ENCODE peak calls at places on chromosome 6, in seven cellular contexts. One of them, this sample, is unnamed.

GRCh38 chr6:148599967-148600426 is 146.8 kb upstream of the UST start:
- DNase-seq in Karpas-422: no peak
- DNase-seq in fibroblast of gingiva: no peak
- DNase-seq in HEK293T: no peak
- DNase-seq in psoas muscle: no peak
- DNase-seq in GOT3: no peak
- DNase-seq in putamen: no peak
- DNase-seq in this sample: no peak

GRCh38 chr6:28657756-28658465 is 132.2 kb downstream of the GPX5 start:
- DNase-seq in Karpas-422: peak
- DNase-seq in fibroblast of gingiva: peak
- DNase-seq in HEK293T: peak
- DNase-seq in psoas muscle: peak
- DNase-seq in GOT3: no peak
- DNase-seq in putamen: peak
- DNase-seq in this sample: peak

GRCh38 chr6:75493400-75494064 is at the start of gene FILIP1:
- DNase-seq in Karpas-422: no peak
- DNase-seq in fibroblast of gingiva: no peak
- DNase-seq in HEK293T: peak
- DNase-seq in psoas muscle: peak
- DNase-seq in GOT3: no peak
- DNase-seq in putamen: peak
- DNase-seq in this sample: no peak

GRCh38 chr6:43070028-43070632 is 6.0 kb upstream of the PTK7 start:
- DNase-seq in Karpas-422: peak
- DNase-seq in fibroblast of gingiva: peak
- DNase-seq in HEK293T: peak
- DNase-seq in psoas muscle: no peak
- DNase-seq in GOT3: no peak
- DNase-seq in putamen: no peak
- DNase-seq in this sample: peak

GRCh38 chr6:138526822-138527235 is 27.5 kb upstream of the NHSL1 start:
- DNase-seq in Karpas-422: no peak
- DNase-seq in fibroblast of gingiva: no peak
- DNase-seq in HEK293T: no peak
- DNase-seq in psoas muscle: no peak
- DNase-seq in GOT3: no peak
- DNase-seq in putamen: no peak
- DNase-seq in this sample: no peak

GRCh38 chr6:112193111-112193510 is 61.3 kb downstream of the LAMA4 start:
- DNase-seq in Karpas-422: no peak
- DNase-seq in fibroblast of gingiva: no peak
- DNase-seq in HEK293T: no peak
- DNase-seq in psoas muscle: no peak
- DNase-seq in GOT3: no peak
- DNase-seq in putamen: no peak
- DNase-seq in this sample: no peak

GRCh38 chr6:21354805-21355238 is 238.7 kb upstream of the SOX4 start:
- DNase-seq in Karpas-422: no peak
- DNase-seq in fibroblast of gingiva: no peak
- DNase-seq in HEK293T: no peak
- DNase-seq in psoas muscle: no peak
- DNase-seq in GOT3: no peak
- DNase-seq in putamen: no peak
- DNase-seq in this sample: peak

GRCh38 chr6:25793970-25794369 is 37.9 kb downstream of the SLC17A1 start:
- DNase-seq in Karpas-422: no peak
- DNase-seq in fibroblast of gingiva: no peak
- DNase-seq in HEK293T: no peak
- DNase-seq in psoas muscle: no peak
- DNase-seq in GOT3: no peak
- DNase-seq in putamen: no peak
- DNase-seq in this sample: no peak

GRCh38 chr6:156833755-156834154 is 56.6 kb downstream of the ARID1B start:
- DNase-seq in Karpas-422: no peak
- DNase-seq in fibroblast of gingiva: no peak
- DNase-seq in HEK293T: no peak
- DNase-seq in psoas muscle: no peak
- DNase-seq in GOT3: no peak
- DNase-seq in putamen: no peak
- DNase-seq in this sample: no peak

GRCh38 chr6:14924126-14925024 is 321.5 kb upstream of the JARID2 start:
- DNase-seq in Karpas-422: no peak
- DNase-seq in fibroblast of gingiva: peak
- DNase-seq in HEK293T: no peak
- DNase-seq in psoas muscle: peak
- DNase-seq in GOT3: no peak
- DNase-seq in putamen: no peak
- DNase-seq in this sample: no peak

GRCh38 chr6:16720861-16721260 is 40.4 kb downstream of the ATXN1 start:
- DNase-seq in Karpas-422: no peak
- DNase-seq in fibroblast of gingiva: no peak
- DNase-seq in HEK293T: no peak
- DNase-seq in psoas muscle: no peak
- DNase-seq in GOT3: no peak
- DNase-seq in putamen: peak
- DNase-seq in this sample: no peak

GRCh38 chr6:149965191-149966020 is 1.7 kb downstream of the ULBP1 start:
- DNase-seq in Karpas-422: no peak
- DNase-seq in fibroblast of gingiva: no peak
- DNase-seq in HEK293T: no peak
- DNase-seq in psoas muscle: no peak
- DNase-seq in GOT3: no peak
- DNase-seq in putamen: no peak
- DNase-seq in this sample: no peak

GRCh38 chr6:23873161-23873560 is 252.9 kb upstream of the NRSN1 start:
- DNase-seq in Karpas-422: no peak
- DNase-seq in fibroblast of gingiva: no peak
- DNase-seq in HEK293T: no peak
- DNase-seq in psoas muscle: no peak
- DNase-seq in GOT3: no peak
- DNase-seq in putamen: no peak
- DNase-seq in this sample: no peak

GRCh38 chr6:38262041-38262440 is 377.7 kb downstream of the BTBD9 start:
- DNase-seq in Karpas-422: no peak
- DNase-seq in fibroblast of gingiva: peak
- DNase-seq in HEK293T: peak
- DNase-seq in psoas muscle: no peak
- DNase-seq in GOT3: no peak
- DNase-seq in putamen: peak
- DNase-seq in this sample: no peak

GRCh38 chr6:5315883-5316282 is 54.6 kb downstream of the FARS2 start:
- DNase-seq in Karpas-422: no peak
- DNase-seq in fibroblast of gingiva: peak
- DNase-seq in HEK293T: no peak
- DNase-seq in psoas muscle: peak
- DNase-seq in GOT3: no peak
- DNase-seq in putamen: no peak
- DNase-seq in this sample: no peak

GRCh38 chr6:958531-958930 is 265.6 kb upstream of the EXOC2 start:
- DNase-seq in Karpas-422: no peak
- DNase-seq in fibroblast of gingiva: peak
- DNase-seq in HEK293T: no peak
- DNase-seq in psoas muscle: no peak
- DNase-seq in GOT3: no peak
- DNase-seq in putamen: no peak
- DNase-seq in this sample: no peak

GRCh38 chr6:16769131-16769985 is 8.1 kb upstream of the ATXN1 start:
- DNase-seq in Karpas-422: peak
- DNase-seq in fibroblast of gingiva: peak
- DNase-seq in HEK293T: no peak
- DNase-seq in psoas muscle: no peak
- DNase-seq in GOT3: no peak
- DNase-seq in putamen: no peak
- DNase-seq in this sample: peak

GRCh38 chr6:15132854-15133670 is 112.8 kb upstream of the JARID2 start:
- DNase-seq in Karpas-422: no peak
- DNase-seq in fibroblast of gingiva: peak
- DNase-seq in HEK293T: no peak
- DNase-seq in psoas muscle: no peak
- DNase-seq in GOT3: no peak
- DNase-seq in putamen: no peak
- DNase-seq in this sample: no peak

GRCh38 chr6:139655783-139656705 is 281.6 kb upstream of the CITED2 start:
- DNase-seq in Karpas-422: no peak
- DNase-seq in fibroblast of gingiva: no peak
- DNase-seq in HEK293T: peak
- DNase-seq in psoas muscle: no peak
- DNase-seq in GOT3: no peak
- DNase-seq in putamen: no peak
- DNase-seq in this sample: peak

GRCh38 chr6:3540980-3541379 is 84.1 kb upstream of the SLC22A23 start:
- DNase-seq in Karpas-422: no peak
- DNase-seq in fibroblast of gingiva: no peak
- DNase-seq in HEK293T: no peak
- DNase-seq in psoas muscle: no peak
- DNase-seq in GOT3: no peak
- DNase-seq in putamen: no peak
- DNase-seq in this sample: no peak

GRCh38 chr6:16619017-16619416 is 142.2 kb downstream of the ATXN1 start:
- DNase-seq in Karpas-422: no peak
- DNase-seq in fibroblast of gingiva: no peak
- DNase-seq in HEK293T: no peak
- DNase-seq in psoas muscle: no peak
- DNase-seq in GOT3: no peak
- DNase-seq in putamen: no peak
- DNase-seq in this sample: no peak

GRCh38 chr6:159065751-159066329 is 21.0 kb upstream of the TAGAP start:
- DNase-seq in Karpas-422: no peak
- DNase-seq in fibroblast of gingiva: no peak
- DNase-seq in HEK293T: no peak
- DNase-seq in psoas muscle: no peak
- DNase-seq in GOT3: no peak
- DNase-seq in putamen: no peak
- DNase-seq in this sample: no peak

This sample was measured in HT-29.